ENCODE peak calls at places on chromosome 7, in four cellular contexts. W is effector CD4-positive, alpha-beta T cell; X is CD8-positive, alpha-beta memory T cell; S is dermis blood vessel endothelial cell. M is an unnamed sample.

GRCh38 chr7:98996162-98996552 is 117.8 kb downstream of the TRRAP start:
- DNase-seq in S (no peak), X (no peak), W (no peak), M (no peak)

GRCh38 chr7:146129296-146129695 is 12.7 kb downstream of the CNTNAP2 start:
- DNase-seq in S (no peak), X (no peak), W (no peak), M (no peak)

GRCh38 chr7:45203947-45204445 is 46.4 kb downstream of the RAMP3 start:
- DNase-seq in S (no peak), W (no peak), X (no peak), M (no peak)

GRCh38 chr7:47577351-47577919 is 4.5 kb downstream of the TNS3 start:
- DNase-seq in W (no peak), X (no peak), S (peak), M (no peak)

GRCh38 chr7:42843209-42843800 is 68.6 kb downstream of the C7orf25 start:
- DNase-seq in S (peak), W (no peak), X (no peak), M (no peak)

GRCh38 chr7:87574630-87575029 is 26.1 kb downstream of the ABCB1 start:
- DNase-seq in W (no peak), S (peak), X (no peak), M (no peak)

GRCh38 chr7:128939075-128939860 is 1.5 kb downstream of the IRF5 start:
- DNase-seq in S (no peak), W (no peak), X (no peak), M (no peak)

GRCh38 chr7:138000081-138000701 is 1.7 kb downstream of the CREB3L2 start:
- DNase-seq in S (peak), W (no peak), X (no peak), M (no peak)

GRCh38 chr7:131231381-131232220 is 96.1 kb upstream of the MKLN1 start:
- DNase-seq in X (peak), W (peak), S (no peak), M (peak)

GRCh38 chr7:128121731-128122576 is 90.7 kb upstream of the LRRC4 start:
- DNase-seq in X (no peak), S (peak), W (no peak), M (no peak)

GRCh38 chr7:134690016-134690415 is 43.4 kb downstream of the BPGM start:
- DNase-seq in W (no peak), X (no peak), S (peak), M (no peak)

GRCh38 chr7:42186181-42186580 is 50.8 kb downstream of the GLI3 start:
- DNase-seq in X (no peak), W (no peak), S (peak), M (no peak)

GRCh38 chr7:73431041-73431835 is 2.3 kb upstream of the FZD9 start:
- DNase-seq in X (no peak), S (no peak), W (no peak), M (no peak)

GRCh38 chr7:130486114-130486962 is 5.5 kb upstream of the MEST start:
- DNase-seq in S (peak), W (peak), X (peak), M (peak)

GRCh38 chr7:143229054-143229790 is 7.4 kb downstream of the TAS2R40 start:
- DNase-seq in W (no peak), X (no peak), S (no peak), M (no peak)

GRCh38 chr7:47893238-47893637 is 55.0 kb downstream of the PKD1L1 start:
- DNase-seq in X (no peak), W (no peak), S (peak), M (no peak)

GRCh38 chr7:36726311-36726710 is 2.0 kb upstream of the AOAH start:
- DNase-seq in W (no peak), X (no peak), S (no peak), M (no peak)

GRCh38 chr7:114026486-114027089 is 107.8 kb upstream of the PPP1R3A start:
- DNase-seq in X (peak), S (peak), W (peak), M (no peak)

GRCh38 chr7:151243411-151244155 is 4.9 kb downstream of the SMARCD3 start:
- DNase-seq in X (peak), W (peak), S (peak), M (no peak)

GRCh38 chr7:36057375-36057774 is 95.7 kb upstream of the EEPD1 start:
- DNase-seq in X (no peak), S (no peak), W (no peak), M (no peak)

GRCh38 chr7:65250697-65251395 is 122.8 kb upstream of the ZNF92 start:
- DNase-seq in W (no peak), X (no peak), S (no peak), M (no peak)

GRCh38 chr7:123655614-123656013 is at the start of gene LMOD2:
- DNase-seq in W (no peak), X (no peak), S (no peak), M (no peak)

GRCh38 chr7:44415047-44415446 is 75.4 kb downstream of the NUDCD3 start:
- DNase-seq in W (no peak), S (no peak), X (no peak), M (no peak)

GRCh38 chr7:84251183-84251845 is 56.7 kb upstream of the SEMA3A start:
- DNase-seq in S (no peak), W (no peak), X (no peak), M (no peak)

GRCh38 chr7:37297546-37297945 is 151.1 kb downstream of the ELMO1 start:
- DNase-seq in S (peak), W (no peak), X (no peak), M (no peak)

M was measured in activated effector memory CD4-positive, alpha-beta T cell treated with Interleukin-2 at 50 U/mL for 16 hours.